ENCODE peak calls at places on chromosomes 4 and X, in eight cellular contexts. Z is mucosa of descending colon, I is mesenchymal stem cell, V is astrocyte of the cerebellum, X is foreskin fibroblast, E is H1, T is GM12865, D is brain microvascular endothelial cell. G is an unnamed sample.

GRCh38 chr4:102878901-102879300 is 10.1 kb downstream of the CISD2 start:
- DNase-seq in Z (no peak), I (no peak), V (no peak), X (no peak), E (no peak), T (no peak), D (peak), G (no peak)

GRCh38 chr4:104351696-104352095 is 143.0 kb downstream of the CXXC4 start:
- DNase-seq in Z (no peak), I (no peak), V (no peak), X (no peak), E (no peak), T (no peak), D (no peak), G (no peak)

GRCh38 chr4:85149656-85150055 is 183.2 kb upstream of the WDFY3 start:
- DNase-seq in Z (no peak), I (peak), V (peak), X (peak), E (no peak), T (no peak), D (peak), G (no peak)

GRCh38 chrX:30649859-30650258 is 3.4 kb upstream of the GK start:
- DNase-seq in Z (no peak), I (no peak), V (no peak), X (no peak), E (no peak), T (peak), D (no peak), G (no peak)

GRCh38 chrX:130726661-130727060 is 176.3 kb downstream of the ENOX2 start:
- DNase-seq in Z (no peak), I (peak), V (no peak), X (peak), E (no peak), T (no peak), D (no peak), G (no peak)

GRCh38 chr4:24771241-24771640 is 24.1 kb upstream of the SOD3 start:
- DNase-seq in Z (no peak), I (no peak), V (no peak), X (no peak), E (no peak), T (no peak), D (no peak), G (no peak)

GRCh38 chrX:154738013-154738738 is 12.7 kb downstream of the GAB3 start:
- DNase-seq in Z (peak), I (peak), V (no peak), X (peak), E (no peak), T (no peak), D (peak), G (no peak)

GRCh38 chr4:108113229-108113628 is 55.5 kb downstream of the LEF1 start:
- DNase-seq in Z (no peak), I (no peak), V (no peak), X (no peak), E (no peak), T (peak), D (no peak), G (no peak)

GRCh38 chr4:32140636-32141035 is 1420.5 kb downstream of the PCDH7 start:
- DNase-seq in Z (no peak), I (peak), V (peak), X (peak), E (no peak), T (peak), D (peak), G (no peak)

GRCh38 chr4:16896871-16897270 is 1.6 kb downstream of the LDB2 start:
- DNase-seq in Z (no peak), I (peak), V (no peak), X (peak), E (no peak), T (no peak), D (peak), G (no peak)

GRCh38 chrX:135354288-135354687 is 45.0 kb downstream of the ETDC start:
- DNase-seq in Z (no peak), I (no peak), V (no peak), X (no peak), E (no peak), T (peak), D (no peak), G (no peak)

GRCh38 chrX:1521459-1521956 is 15.5 kb downstream of the P2RY8 start:
- DNase-seq in Z (peak), I (no peak), V (no peak), X (no peak), E (peak), T (peak), D (no peak), G (peak)

GRCh38 chrX:24899391-24899790 is 116.4 kb downstream of the ARX start:
- DNase-seq in Z (no peak), I (no peak), V (no peak), X (no peak), E (no peak), T (no peak), D (no peak), G (no peak)

GRCh38 chrX:100648601-100649417 is 4.8 kb downstream of the SRPX2 start:
- DNase-seq in Z (peak), I (peak), V (peak), X (peak), E (no peak), T (no peak), D (peak), G (no peak)

GRCh38 chrX:42585842-42586621 is 191.9 kb downstream of the PPP1R2C start:
- DNase-seq in Z (no peak), I (no peak), V (no peak), X (no peak), E (no peak), T (peak), D (no peak), G (no peak)

GRCh38 chrX:13649823-13650222 is 3.1 kb upstream of the TCEANC start:
- DNase-seq in Z (no peak), I (peak), V (no peak), X (peak), E (no peak), T (no peak), D (peak), G (no peak)

GRCh38 chr4:47536956-47537355 is 51.9 kb downstream of the ATP10D start:
- DNase-seq in Z (no peak), I (no peak), V (no peak), X (no peak), E (no peak), T (no peak), D (no peak), G (no peak)

GRCh38 chr4:110019153-110019552 is 106.5 kb downstream of the EGF start:
- DNase-seq in Z (no peak), I (no peak), V (no peak), X (no peak), E (no peak), T (no peak), D (no peak), G (no peak)

GRCh38 chrX:9456250-9457074 is 8.4 kb upstream of the TBL1X start:
- DNase-seq in Z (no peak), I (no peak), V (no peak), X (no peak), E (no peak), T (no peak), D (no peak), G (no peak)

GRCh38 chr4:110770353-110770752 is 147.5 kb upstream of the PITX2 start:
- DNase-seq in Z (no peak), I (no peak), V (no peak), X (no peak), E (no peak), T (no peak), D (no peak), G (no peak)

GRCh38 chr4:7632971-7633370 is 198.2 kb upstream of the PSAPL1 start:
- DNase-seq in Z (no peak), I (no peak), V (no peak), X (no peak), E (no peak), T (no peak), D (no peak), G (no peak)

DNA sequence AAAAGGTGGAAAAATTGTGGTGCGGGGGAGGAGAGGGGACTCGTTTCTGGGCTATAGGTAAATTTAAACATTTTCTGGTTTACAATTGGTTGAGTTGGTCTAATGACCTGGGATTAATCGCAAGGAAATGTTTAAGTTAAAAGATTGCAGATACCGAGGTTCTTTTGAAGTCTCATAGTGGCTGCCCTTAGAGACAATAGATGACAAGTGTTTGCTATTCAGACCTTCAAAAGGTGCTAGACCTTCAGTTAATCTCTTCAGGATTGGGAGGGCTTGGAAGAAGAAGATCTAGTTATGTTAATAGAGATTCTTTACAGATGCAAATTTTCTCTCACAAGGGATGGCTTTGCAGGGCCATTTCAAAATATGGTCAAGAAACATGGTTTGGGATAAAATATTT is 2286.1 kb upstream of the AGA start:
- DNase-seq in Z (no peak), I (no peak), V (no peak), X (no peak), E (no peak), T (no peak), D (no peak), G (no peak)
- H3K4me3 ChIP-seq in Z (no peak), I (no peak), V (no peak), X (no peak), E (no peak), T (no peak), D (no peak), G (no peak)

GRCh38 chr4:152165851-152166250 is 370.0 kb downstream of the FBXW7 start:
- DNase-seq in Z (no peak), I (no peak), V (no peak), X (no peak), E (no peak), T (no peak), D (no peak), G (no peak)

GRCh38 chr4:152166567-152166966 is 369.3 kb downstream of the FBXW7 start:
- DNase-seq in Z (no peak), I (peak), V (no peak), X (peak), E (peak), T (no peak), D (peak), G (no peak)

GRCh38 chr4:152162331-152162697 is 373.6 kb downstream of the FBXW7 start:
- DNase-seq in Z (no peak), I (no peak), V (no peak), X (peak), E (no peak), T (no peak), D (no peak), G (no peak)

GRCh38 chr4:152164561-152164960 is 371.3 kb downstream of the FBXW7 start:
- DNase-seq in Z (no peak), I (no peak), V (no peak), X (no peak), E (no peak), T (no peak), D (no peak), G (no peak)

DNA sequence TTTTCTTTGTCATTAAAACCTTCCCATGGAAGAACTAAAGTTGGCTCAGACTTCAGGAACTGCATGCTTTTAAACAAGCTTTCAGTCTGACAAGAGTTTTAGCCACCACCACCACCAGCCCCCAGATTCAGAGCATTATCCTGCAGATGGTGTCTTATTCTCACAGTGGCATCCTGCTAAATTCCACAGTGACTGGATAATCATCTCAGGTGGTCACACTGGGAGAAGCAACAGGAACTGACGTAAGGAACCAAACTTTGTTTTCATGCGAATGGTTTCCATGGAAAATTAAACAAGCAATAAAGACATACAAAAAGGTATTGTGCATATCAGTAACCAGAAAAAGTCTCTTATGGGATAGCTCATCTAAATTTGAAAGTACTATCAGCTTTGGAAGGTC is 370.7 kb downstream of the FBXW7 start:
- DNase-seq in Z (no peak), I (peak), V (no peak), X (no peak), E (no peak), T (no peak), D (no peak), G (no peak)
- H3K4me3 ChIP-seq in Z (no peak), I (no peak), V (no peak), X (no peak), E (no peak), T (no peak), D (no peak), G (no peak)

DNA sequence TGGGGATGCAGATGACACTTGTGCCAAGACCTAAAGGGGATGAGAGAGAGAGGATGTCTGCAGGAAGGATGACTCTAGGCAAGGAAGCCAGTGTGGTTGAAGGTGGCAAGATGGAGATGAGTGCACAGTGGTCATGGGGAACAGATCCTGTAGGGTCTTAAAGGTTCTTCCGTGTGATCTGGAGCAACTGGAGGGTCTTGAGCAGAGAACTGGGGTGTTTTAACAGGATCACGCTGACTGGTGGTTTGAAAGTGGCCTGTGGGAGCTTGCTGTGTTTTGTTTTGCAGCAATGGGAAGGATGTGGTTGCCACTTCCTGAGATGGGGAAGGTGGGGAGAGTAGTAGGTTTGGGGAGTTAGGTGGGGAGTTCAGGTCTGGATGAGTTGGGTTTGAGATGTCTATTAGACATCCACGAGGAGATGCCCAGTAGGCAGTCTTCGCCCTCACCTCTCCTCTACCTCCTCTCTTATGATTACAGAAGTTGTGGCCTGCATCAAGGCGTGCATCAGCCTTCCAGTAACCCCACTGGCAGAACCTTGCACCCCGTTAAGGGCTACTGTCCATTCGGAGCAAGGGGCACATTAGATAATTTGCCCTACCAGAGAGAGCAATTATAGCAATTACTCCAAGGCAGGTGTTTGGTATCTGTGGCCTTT is 1.4 kb upstream of the STBD1 start:
- DNase-seq in Z (no peak), I (no peak), V (no peak), X (no peak), E (no peak), T (peak), D (no peak), G (no peak)
- H3K4me3 ChIP-seq in Z (no peak), I (no peak), V (peak), X (peak), E (no peak), T (peak), D (peak), G (peak)

DNA sequence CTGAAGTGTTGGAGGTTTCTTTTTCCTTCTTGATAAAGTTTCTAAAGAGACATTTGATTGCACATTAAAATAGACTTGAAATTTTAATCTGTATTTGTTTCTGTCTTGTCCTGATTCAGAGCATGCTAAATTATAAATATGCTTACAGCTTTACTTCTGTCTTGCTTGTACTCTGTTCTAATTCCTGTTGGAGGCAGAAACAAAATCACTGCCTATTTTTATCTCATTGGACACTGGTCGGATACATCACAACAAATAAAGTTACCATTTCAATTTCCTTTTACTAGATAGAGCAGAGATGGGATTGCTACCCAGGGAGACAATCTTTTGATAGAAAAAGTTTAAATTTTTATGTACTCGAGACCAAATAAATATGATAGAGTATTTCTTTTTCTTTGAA is 6.9 kb downstream of the ANK2 start:
- DNase-seq in Z (no peak), I (no peak), V (no peak), X (no peak), E (no peak), T (no peak), D (no peak), G (no peak)
- H3K4me3 ChIP-seq in Z (no peak), I (no peak), V (no peak), X (no peak), E (no peak), T (no peak), D (no peak), G (no peak)

DNA sequence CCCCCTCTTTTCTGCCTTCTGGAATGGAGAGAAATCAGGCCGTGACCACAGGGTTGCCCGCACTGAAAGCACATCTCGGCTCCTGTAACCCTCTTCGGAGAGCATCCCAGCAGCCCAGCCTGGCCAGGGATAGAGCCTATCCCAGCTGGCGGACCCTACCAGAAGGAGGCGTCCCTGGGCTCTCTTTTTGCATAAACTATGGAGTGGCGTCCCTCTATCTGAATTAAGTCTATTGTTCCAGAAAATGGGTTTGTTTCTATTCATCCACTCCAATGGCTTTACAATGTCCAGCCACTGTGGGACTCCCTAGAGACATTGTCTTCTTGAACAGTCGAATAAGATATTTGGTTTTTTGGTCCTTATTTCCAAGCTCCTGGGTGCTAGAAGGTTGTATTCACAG is 689 bp upstream of the NHSL2 start:
- DNase-seq in Z (no peak), I (peak), V (no peak), X (peak), E (peak), T (no peak), D (no peak), G (no peak)
- H3K4me3 ChIP-seq in Z (no peak), I (no peak), V (peak), X (peak), E (peak), T (no peak), D (peak), G (peak)

G was measured in suprapubic skin.